ENCODE peak calls at places on chromosomes 7 and 10, in four cellular contexts. A is dorsolateral prefrontal cortex; V is HS-27A; O is activated naive CD4-positive, alpha-beta T cell. Z is an unnamed sample.

GRCh38 chr7:107684947-107685463 is 24.4 kb downstream of the SLC26A4 start:
- DNase-seq in A (no peak), V (no peak), O (no peak), Z (no peak)

GRCh38 chr10:133309720-133310398 is 1.1 kb downstream of the ZNF511 start:
- DNase-seq in A (no peak), V (no peak), O (no peak), Z (no peak)

GRCh38 chr7:17234398-17235021 is 63.9 kb upstream of the AHR start:
- DNase-seq in A (no peak), V (peak), O (no peak), Z (peak)

GRCh38 chr10:103835121-103836045 is 20.0 kb downstream of the SH3PXD2A start:
- DNase-seq in A (no peak), V (no peak), O (no peak), Z (no peak)

GRCh38 chr10:18822156-18822555 is 162.9 kb downstream of the ARL5B start:
- DNase-seq in A (no peak), V (peak), O (no peak), Z (peak)

GRCh38 chr10:133262696-133263095 is 14.0 kb downstream of the ADAM8 start:
- DNase-seq in A (no peak), V (no peak), O (no peak), Z (no peak)

GRCh38 chr7:116706668-116707126 is 34.7 kb downstream of the MET start:
- DNase-seq in A (no peak), V (peak), O (no peak), Z (peak)

GRCh38 chr10:71536332-71536731 is 139.6 kb downstream of the CDH23 start:
- DNase-seq in A (no peak), V (no peak), O (no peak), Z (no peak)

GRCh38 chr7:67696878-67697277 is 700.2 kb downstream of the TYW1 start:
- DNase-seq in A (no peak), V (no peak), O (no peak), Z (no peak)

GRCh38 chr10:51301644-51302043 is 227.4 kb downstream of the PRKG1 start:
- DNase-seq in A (no peak), V (peak), O (no peak), Z (peak)

GRCh38 chr7:44665531-44666213 is 59.2 kb downstream of the OGDH start:
- DNase-seq in A (no peak), V (no peak), O (no peak), Z (peak)

GRCh38 chr7:84013616-84014240 is 180.9 kb downstream of the SEMA3A start:
- DNase-seq in A (no peak), V (no peak), O (no peak), Z (no peak)